ENCODE peak calls at places on chromosomes 5 and 9, in nine cellular contexts. U is NB4, P is HFFc6, Z is bronchial epithelial cell, K is GM13977, C is sigmoid colon, E is fibroblast of mammary gland, B is astrocyte of the cerebellum, J is astrocyte of the spinal cord. N is an unnamed sample.

GRCh38 chr5:134944630-134945029 is 23.1 kb upstream of the CATSPER3 start:
- DNase-seq in U (no peak), P (no peak), Z (no peak), K (no peak), C (no peak), E (peak; percentile 43), B (no peak), J (no peak), N (no peak)

GRCh38 chr5:994272-994607 is 14.4 kb upstream of the NKD2 start:
- DNase-seq in U (no peak), P (no peak), Z (no peak), K (no peak), C (no peak), E (no peak), B (no peak), J (no peak), N (no peak)

GRCh38 chr9:75491533-75491932 is 398.9 kb upstream of the PCSK5 start:
- DNase-seq in U (no peak), P (no peak), Z (no peak), K (no peak), C (no peak), E (no peak), B (no peak), J (no peak), N (no peak)

GRCh38 chr5:151082274-151082902 is 1.6 kb upstream of the TNIP1 start:
- DNase-seq in U (peak; percentile 32), P (no peak), Z (peak; percentile 73), K (no peak), C (no peak), E (no peak), B (no peak), J (no peak), N (no peak)

GRCh38 chr5:78557601-78558000 is 91.0 kb downstream of the LHFPL2 start:
- DNase-seq in U (no peak), P (no peak), Z (no peak), K (no peak), C (no peak), E (no peak), B (no peak), J (no peak), N (no peak)

GRCh38 chr5:8840237-8840636 is 705.6 kb downstream of the SEMA5A start:
- DNase-seq in U (no peak), P (no peak), Z (no peak), K (no peak), C (no peak), E (no peak), B (no peak), J (no peak), N (no peak)

GRCh38 chr9:13787234-13787833 is 507.8 kb upstream of the MPDZ start:
- DNase-seq in U (no peak), P (peak; percentile 4), Z (no peak), K (no peak), C (no peak), E (peak; percentile 88), B (no peak), J (peak; percentile 43), N (no peak)

GRCh38 chr5:137782055-137782454 is 27.9 kb upstream of the HNRNPA0 start:
- DNase-seq in U (no peak), P (no peak), Z (no peak), K (no peak), C (no peak), E (no peak), B (no peak), J (no peak), N (no peak)

GRCh38 chr9:108412755-108413154 is 443.0 kb downstream of the ACTL7B start:
- DNase-seq in U (peak; percentile 42), P (no peak), Z (peak; percentile 32), K (no peak), C (no peak), E (peak; percentile 53), B (no peak), J (no peak), N (no peak)

GRCh38 chr9:134286513-134287245 is 39.6 kb upstream of the RXRA start:
- DNase-seq in U (peak; percentile 21), P (no peak), Z (no peak), K (no peak), C (no peak), E (no peak), B (peak; percentile 2), J (no peak), N (no peak)
- TF ChIP-seq CTCF in U (no peak), P (no peak), Z (no peak), K (no peak), C (no peak), E (no peak), B (no peak), J (no peak), N (no peak)

DNA sequence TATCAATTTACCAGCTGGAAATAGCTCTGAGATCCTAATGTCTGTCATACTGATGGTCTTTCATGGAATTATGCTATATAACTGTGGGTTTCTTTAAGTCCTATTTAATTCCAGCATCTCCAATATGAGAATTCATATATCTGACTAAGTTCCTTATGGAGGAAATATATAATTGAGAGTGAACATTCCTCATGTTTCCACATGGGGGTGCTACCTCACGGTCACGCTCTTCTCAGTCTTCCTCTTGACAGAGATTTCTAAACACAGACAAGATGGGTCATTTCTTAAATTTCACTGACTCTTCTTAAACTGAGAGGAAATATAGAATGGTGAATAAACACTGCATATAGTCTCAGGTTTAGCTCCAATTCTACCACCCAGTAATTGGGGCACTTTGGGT is 212.1 kb downstream of the SLF1 start:
- DNase-seq in U (peak; percentile 39), P (no peak), Z (peak; percentile 33), K (peak; percentile 17), C (no peak), E (peak; percentile 32), B (no peak), J (no peak), N (no peak)
- TF ChIP-seq CTCF in U (peak; percentile 47), P (peak; percentile 70), Z (peak; percentile 33), K (peak; percentile 40), C (no peak), E (peak; percentile 50), B (peak; percentile 21), J (peak; percentile 43), N (no peak)

GRCh38 chr5:110973510-110973909 is 98.0 kb upstream of the TSLP start:
- DNase-seq in U (no peak), P (no peak), Z (no peak), K (no peak), C (no peak), E (no peak), B (no peak), J (no peak), N (no peak)
- TF ChIP-seq CTCF in U (no peak), P (no peak), Z (no peak), K (no peak), C (no peak), E (no peak), B (no peak), J (no peak), N (no peak)

DNA sequence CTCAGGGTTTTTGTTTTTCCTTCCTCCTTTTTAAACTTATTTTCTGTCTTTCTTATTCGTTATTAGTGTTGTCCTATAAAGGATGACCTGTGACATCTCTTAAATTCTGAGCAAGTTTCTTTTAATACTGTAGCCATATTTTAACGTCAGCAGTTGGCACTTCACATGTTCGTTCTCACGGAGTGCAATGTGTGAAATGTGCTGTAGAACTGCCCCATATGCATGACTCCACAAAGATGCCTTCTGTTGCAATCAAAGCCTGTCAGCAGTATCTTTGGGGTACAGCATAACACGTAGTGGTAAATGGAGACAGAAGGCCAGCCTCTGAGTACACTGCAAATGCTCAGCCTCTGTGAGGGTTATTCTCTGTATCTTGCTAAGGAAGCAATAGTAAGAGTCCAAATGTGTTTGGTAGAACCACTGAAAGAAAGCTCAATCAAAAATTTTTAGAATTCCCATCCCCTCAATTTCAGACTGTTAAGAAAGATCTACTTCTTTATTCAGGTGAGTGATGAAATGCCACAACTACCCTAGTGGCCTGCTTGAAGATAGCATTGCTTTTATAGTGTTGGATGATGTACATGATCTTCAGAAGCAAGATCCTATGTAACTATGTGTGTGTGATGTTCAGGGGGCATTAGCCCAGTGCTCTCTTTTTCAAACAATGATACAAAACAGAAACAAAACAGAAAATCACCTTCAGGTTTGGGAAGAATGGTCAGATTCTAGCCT is 277.7 kb downstream of the TMEM167A start:
- DNase-seq in U (no peak), P (no peak), Z (no peak), K (no peak), C (no peak), E (no peak), B (no peak), J (no peak), N (no peak)
- TF ChIP-seq CTCF in U (no peak), P (peak; percentile 14), Z (no peak), K (peak; percentile 10), C (no peak), E (no peak), B (no peak), J (no peak), N (no peak)

GRCh38 chr5:5883116-5883515 is 460.6 kb downstream of the ICE1 start:
- DNase-seq in U (no peak), P (no peak), Z (no peak), K (no peak), C (no peak), E (no peak), B (no peak), J (no peak), N (no peak)

GRCh38 chr5:5883562-5883961 is 461.1 kb downstream of the ICE1 start:
- DNase-seq in U (no peak), P (no peak), Z (no peak), K (no peak), C (no peak), E (no peak), B (no peak), J (no peak), N (no peak)

GRCh38 chr5:5882706-5883105 is 460.2 kb downstream of the ICE1 start:
- DNase-seq in U (no peak), P (no peak), Z (no peak), K (no peak), C (no peak), E (no peak), B (no peak), J (no peak), N (no peak)

GRCh38 chr5:5880364-5880763 is 457.9 kb downstream of the ICE1 start:
- DNase-seq in U (no peak), P (no peak), Z (no peak), K (no peak), C (no peak), E (no peak), B (no peak), J (no peak), N (no peak)

DNA sequence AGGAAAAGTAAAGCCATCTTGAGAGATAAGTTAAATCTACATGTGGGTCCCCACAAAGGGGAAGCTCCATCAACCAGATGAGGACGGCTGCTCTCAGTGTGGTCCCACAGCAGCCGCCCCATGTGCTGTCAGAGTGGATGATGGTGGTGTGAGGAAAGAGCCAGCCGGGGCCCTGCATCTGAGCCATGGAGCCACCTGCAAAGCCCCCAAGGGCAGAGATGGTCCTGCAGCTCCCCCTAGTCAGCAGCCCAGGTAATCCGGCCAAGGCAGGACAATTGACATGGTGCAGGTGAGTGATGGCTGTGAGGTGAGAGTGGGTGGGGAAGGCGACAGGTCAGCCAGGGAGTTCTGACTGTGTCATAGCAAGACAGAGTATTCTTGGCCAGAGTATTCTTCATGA is 458.8 kb downstream of the ICE1 start:
- DNase-seq in U (no peak), P (no peak), Z (no peak), K (peak; percentile 26), C (no peak), E (no peak), B (no peak), J (no peak), N (no peak)
- TF ChIP-seq CTCF in U (no peak), P (no peak), Z (no peak), K (peak; percentile 38), C (no peak), E (no peak), B (no peak), J (no peak), N (no peak)

GRCh38 chr9:79477955-79478751 is 93.6 kb upstream of the TLE4 start:
- DNase-seq in U (peak; percentile 35), P (no peak), Z (peak; percentile 97), K (peak; percentile 20), C (no peak), E (no peak), B (no peak), J (peak; percentile 24), N (no peak)
- TF ChIP-seq CTCF in U (peak; percentile 44), P (peak; percentile 55), Z (peak; percentile 31), K (peak; percentile 43), C (no peak), E (no peak), B (peak; percentile 64), J (peak; percentile 67), N (no peak)